ENCODE peak calls at places on chromosomes 2 and 18, in four cellular contexts. Z is bronchial epithelial cell, N is brain microvascular endothelial cell, T is fibroblast of the aortic adventitia. S is an unnamed sample.

GRCh38 chr2:204452464-204453023 is 92.7 kb upstream of the PARD3B start:
- DNase-seq in T (peak), Z (peak), N (peak), S (peak)

GRCh38 chr18:63119647-63120046 is 199.9 kb downstream of the BCL2 start:
- DNase-seq in N (no peak), T (peak), Z (peak), S (peak)

GRCh38 chr2:69538872-69539548 is 101.8 kb upstream of the NFU1 start:
- DNase-seq in N (no peak), Z (peak), T (no peak), S (no peak)

GRCh38 chr2:240457223-240458043 is 22.0 kb downstream of the GPC1 start:
- DNase-seq in T (no peak), Z (no peak), N (no peak), S (no peak)

GRCh38 chr2:29405266-29405665 is 290.1 kb downstream of the CLIP4 start:
- DNase-seq in T (no peak), Z (no peak), N (no peak), S (no peak)

GRCh38 chr2:21070322-21071257 is 26.7 kb upstream of the APOB start:
- DNase-seq in N (no peak), T (no peak), Z (no peak), S (no peak)

GRCh38 chr2:99662761-99663341 is 173.0 kb upstream of the REV1 start:
- DNase-seq in T (peak), Z (peak), N (peak), S (peak)

GRCh38 chr2:118185210-118186109 is 97.2 kb downstream of the INSIG2 start:
- DNase-seq in N (peak), T (peak), Z (peak), S (no peak)

GRCh38 chr2:217875556-217876252 is 127.1 kb downstream of the TNS1 start:
- DNase-seq in N (no peak), T (no peak), Z (no peak), S (peak)

DNA sequence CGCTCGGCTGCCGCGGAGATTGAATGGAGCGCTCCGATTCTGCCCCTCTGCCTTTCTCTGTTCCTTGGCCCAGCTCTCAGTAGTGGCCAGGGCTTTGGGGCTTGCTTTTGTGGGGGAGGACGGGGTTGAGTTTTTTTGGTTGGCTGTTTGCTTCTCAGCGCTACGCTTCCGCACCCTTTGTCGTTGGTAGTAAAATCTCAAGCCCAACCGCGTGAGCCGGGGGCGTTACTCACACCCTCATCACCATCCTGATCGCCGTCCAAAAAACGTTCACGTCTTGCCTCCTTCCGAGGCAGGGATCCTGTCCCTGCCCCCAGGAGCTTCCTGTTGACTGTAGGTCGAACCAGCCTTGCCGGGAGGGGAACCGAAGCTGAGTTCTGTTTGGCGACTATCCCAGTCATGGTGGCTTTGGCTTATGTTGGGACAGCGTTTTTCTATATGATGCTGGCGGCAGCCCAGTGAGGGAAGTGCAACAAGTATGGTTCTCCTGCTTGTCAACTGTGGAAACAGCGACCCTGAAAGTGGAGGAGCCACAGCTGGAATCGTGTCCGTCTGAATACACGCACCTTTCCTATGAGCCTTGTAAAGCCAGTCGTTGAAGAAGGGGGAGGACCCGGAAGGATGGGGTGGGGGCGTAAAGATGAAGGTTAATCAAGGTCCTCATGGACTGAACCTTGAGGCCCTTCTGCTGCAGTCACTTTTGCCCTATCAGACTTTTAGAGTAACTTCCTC is 797 bp upstream of the YES1 start:
- DNase-seq in N (peak), Z (peak), T (peak), S (peak)
- TF ChIP-seq CTCF in N (no peak), Z (no peak), T (no peak), S (no peak)

DNA sequence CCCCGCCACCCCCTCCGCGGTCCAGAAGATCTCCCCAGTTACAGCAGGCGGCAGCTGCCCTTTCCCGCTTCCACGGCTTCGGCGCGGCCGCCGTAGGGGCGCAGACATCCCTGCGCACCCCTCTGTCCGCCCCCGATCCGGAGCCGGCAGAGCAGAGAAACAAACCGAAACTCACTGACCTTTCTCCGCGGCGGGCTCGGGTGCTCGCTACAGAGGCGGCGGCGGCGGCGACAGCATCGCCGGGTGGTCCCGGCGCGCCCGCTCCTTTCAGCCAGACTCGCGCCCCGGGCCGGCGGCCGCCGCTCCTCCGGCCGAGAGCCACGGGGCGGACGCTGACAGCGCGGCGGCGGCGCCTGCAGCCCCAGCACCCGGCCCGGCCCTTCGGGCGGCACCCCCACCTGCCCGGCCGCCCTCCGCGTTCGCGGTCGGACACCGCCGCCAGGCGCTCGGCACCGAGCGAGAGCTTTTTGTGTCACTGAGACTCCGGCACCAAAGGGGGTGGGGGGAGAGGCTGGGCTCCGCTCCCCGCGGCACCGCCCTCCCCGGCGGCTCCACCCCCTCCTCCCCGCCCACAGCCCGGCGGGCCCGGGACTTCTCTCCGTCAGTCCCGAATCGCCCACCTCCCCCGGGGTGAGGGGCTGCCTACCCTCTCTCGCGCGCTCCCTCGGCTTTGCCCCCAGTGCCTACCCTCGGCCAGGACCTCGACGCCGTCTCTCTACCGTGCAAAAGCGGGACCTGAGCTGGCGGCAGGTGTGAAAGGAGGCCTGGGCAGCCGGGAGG is 1.4 kb upstream of the RNF152 start:
- DNase-seq in Z (peak), N (peak), T (peak), S (peak)
- TF ChIP-seq CTCF in Z (peak), N (peak), T (peak), S (no peak)

GRCh38 chr18:10271481-10271880 is 183.0 kb upstream of the APCDD1 start:
- DNase-seq in T (peak), N (no peak), Z (no peak), S (peak)

GRCh38 chr18:10270160-10270571 is 184.3 kb upstream of the APCDD1 start:
- DNase-seq in N (peak), T (peak), Z (no peak), S (peak)

GRCh38 chr18:10266236-10266585 is 188.2 kb upstream of the APCDD1 start:
- DNase-seq in Z (no peak), N (no peak), T (no peak), S (no peak)

GRCh38 chr18:10265560-10266235 is 188.7 kb upstream of the APCDD1 start:
- DNase-seq in N (peak), Z (no peak), T (peak), S (peak)

DNA sequence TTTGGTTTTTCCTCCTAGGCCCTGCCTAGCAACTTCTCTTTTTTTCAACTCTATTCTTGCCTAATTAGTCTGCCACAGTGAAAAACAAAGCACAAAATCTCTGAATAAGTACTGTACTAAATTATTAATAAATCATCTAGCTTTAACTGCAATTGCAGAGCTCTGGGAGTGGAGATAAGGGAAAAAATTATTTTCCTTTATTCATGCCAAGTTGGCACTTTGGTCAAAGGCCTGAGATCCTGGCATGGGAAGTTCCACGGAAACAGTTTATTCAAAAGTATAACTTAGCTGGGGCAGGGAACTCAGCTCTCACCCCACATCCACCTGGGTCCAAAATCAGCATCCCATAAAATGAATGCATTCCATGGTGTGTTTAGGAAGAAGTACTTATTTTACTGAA is 185.2 kb upstream of the APCDD1 start:
- DNase-seq in N (no peak), T (peak), Z (no peak), S (no peak)
- TF ChIP-seq CTCF in N (no peak), T (no peak), Z (no peak), S (no peak)

GRCh38 chr2:32356735-32357544 is at the start of gene BIRC6:
- DNase-seq in Z (peak), T (peak), N (peak), S (peak)
- TF ChIP-seq CTCF in Z (no peak), T (no peak), N (no peak), S (no peak)

S was measured in HFFc6.